ENCODE peak calls at places on chromosomes 1 and 21, in seven cellular contexts. One of them, this sample, is unnamed. For H3K4me1, the result is how much of the 10 kb centered on the place peaks cover.

GRCh38 chr1:177274687-177275211 is 104.0 kb downstream of the BRINP2 start:
- DNase-seq in heart right ventricle: peak
- DNase-seq in CD8-positive, alpha-beta T cell: no peak
- DNase-seq in pancreas: no peak
- DNase-seq in left ventricle myocardium inferior: peak
- DNase-seq in hepatocyte: no peak
- DNase-seq in tibial nerve: peak
- DNase-seq in this sample: peak

GRCh38 chr1:46456411-46456963 is 33.1 kb upstream of the DMBX1 start:
- DNase-seq in heart right ventricle: no peak
- DNase-seq in CD8-positive, alpha-beta T cell: no peak
- DNase-seq in pancreas: no peak
- DNase-seq in left ventricle myocardium inferior: no peak
- DNase-seq in hepatocyte: no peak
- DNase-seq in tibial nerve: no peak
- DNase-seq in this sample: no peak

GRCh38 chr1:14996133-14997050 is 157.2 kb upstream of the TMEM51 start:
- DNase-seq in heart right ventricle: no peak
- DNase-seq in CD8-positive, alpha-beta T cell: no peak
- DNase-seq in pancreas: no peak
- DNase-seq in left ventricle myocardium inferior: no peak
- DNase-seq in hepatocyte: peak
- DNase-seq in tibial nerve: no peak
- DNase-seq in this sample: no peak

GRCh38 chr1:92481598-92482403 is 4.9 kb downstream of the GFI1 start:
- DNase-seq in heart right ventricle: no peak
- DNase-seq in CD8-positive, alpha-beta T cell: no peak
- DNase-seq in pancreas: no peak
- DNase-seq in left ventricle myocardium inferior: no peak
- DNase-seq in hepatocyte: peak
- DNase-seq in tibial nerve: no peak
- DNase-seq in this sample: no peak

GRCh38 chr1:154404511-154404931 is 622 bp upstream of the IL6R start:
- DNase-seq in heart right ventricle: no peak
- DNase-seq in CD8-positive, alpha-beta T cell: no peak
- DNase-seq in pancreas: no peak
- DNase-seq in left ventricle myocardium inferior: no peak
- DNase-seq in hepatocyte: no peak
- DNase-seq in tibial nerve: no peak
- DNase-seq in this sample: peak

GRCh38 chr21:35338281-35338680 is 289.2 kb upstream of the RUNX1 start:
- DNase-seq in heart right ventricle: no peak
- DNase-seq in CD8-positive, alpha-beta T cell: no peak
- DNase-seq in pancreas: no peak
- DNase-seq in left ventricle myocardium inferior: no peak
- DNase-seq in hepatocyte: no peak
- DNase-seq in tibial nerve: no peak
- DNase-seq in this sample: no peak

GRCh38 chr1:205030916-205031315 is 12.1 kb upstream of the CNTN2 start:
- DNase-seq in heart right ventricle: no peak
- DNase-seq in CD8-positive, alpha-beta T cell: no peak
- DNase-seq in pancreas: no peak
- DNase-seq in left ventricle myocardium inferior: no peak
- DNase-seq in hepatocyte: no peak
- DNase-seq in tibial nerve: no peak
- DNase-seq in this sample: no peak

GRCh38 chr21:31425158-31425557 is 81.1 kb upstream of the TIAM1 start:
- DNase-seq in heart right ventricle: no peak
- DNase-seq in CD8-positive, alpha-beta T cell: no peak
- DNase-seq in pancreas: no peak
- DNase-seq in left ventricle myocardium inferior: no peak
- DNase-seq in hepatocyte: no peak
- DNase-seq in tibial nerve: no peak
- DNase-seq in this sample: no peak

GRCh38 chr1:246588322-246588721 is 22.1 kb downstream of the CNST start:
- DNase-seq in heart right ventricle: no peak
- DNase-seq in CD8-positive, alpha-beta T cell: no peak
- DNase-seq in pancreas: no peak
- DNase-seq in left ventricle myocardium inferior: no peak
- DNase-seq in hepatocyte: no peak
- DNase-seq in tibial nerve: no peak
- DNase-seq in this sample: no peak
- H3K4me3 ChIP-seq in heart right ventricle: no peak
- H3K4me3 ChIP-seq in CD8-positive, alpha-beta T cell: no peak
- H3K4me3 ChIP-seq in pancreas: no peak
- H3K4me3 ChIP-seq in left ventricle myocardium inferior: no peak
- H3K4me3 ChIP-seq in hepatocyte: no peak
- H3K4me3 ChIP-seq in tibial nerve: no peak
- H3K4me3 ChIP-seq in this sample: no peak

GRCh38 chr1:224113918-224114786 is at the start of gene FBXO28:
- DNase-seq in heart right ventricle: peak
- DNase-seq in CD8-positive, alpha-beta T cell: peak
- DNase-seq in pancreas: peak
- DNase-seq in left ventricle myocardium inferior: peak
- DNase-seq in hepatocyte: peak
- DNase-seq in tibial nerve: peak
- DNase-seq in this sample: peak
- TF ChIP-seq CTCF in heart right ventricle: no peak
- TF ChIP-seq CTCF in CD8-positive, alpha-beta T cell: no peak
- TF ChIP-seq CTCF in pancreas: no peak
- TF ChIP-seq CTCF in left ventricle myocardium inferior: no peak
- TF ChIP-seq CTCF in hepatocyte: no peak
- TF ChIP-seq CTCF in tibial nerve: no peak
- TF ChIP-seq CTCF in this sample: no peak

DNA sequence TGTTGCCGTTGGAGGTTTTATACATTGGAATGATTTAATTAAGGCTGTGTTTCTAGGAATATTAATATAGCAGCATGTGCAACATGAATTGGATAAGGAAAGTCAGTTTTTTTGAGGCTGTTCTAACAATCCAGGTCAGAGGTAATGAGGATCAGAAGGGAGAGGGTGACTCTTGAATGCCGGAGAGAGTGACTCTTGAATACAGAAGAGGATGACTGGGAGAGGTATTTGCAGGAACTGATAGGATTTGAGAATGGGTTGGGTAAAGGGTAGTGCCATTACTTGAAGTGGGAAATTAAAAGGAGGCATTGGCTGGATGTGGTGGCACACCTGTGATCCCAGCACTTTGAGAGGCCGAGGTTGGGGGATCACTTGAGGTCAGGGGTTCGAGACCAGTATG is 55.6 kb upstream of the MACF1 start:
- DNase-seq in heart right ventricle: no peak
- DNase-seq in CD8-positive, alpha-beta T cell: no peak
- DNase-seq in pancreas: no peak
- DNase-seq in left ventricle myocardium inferior: no peak
- DNase-seq in hepatocyte: no peak
- DNase-seq in tibial nerve: no peak
- DNase-seq in this sample: no peak
- H3K4me1 ChIP-seq in heart right ventricle: half or more
- H3K4me1 ChIP-seq in CD8-positive, alpha-beta T cell: under half
- H3K4me1 ChIP-seq in pancreas: under half
- H3K4me1 ChIP-seq in left ventricle myocardium inferior: half or more
- H3K4me1 ChIP-seq in hepatocyte: under half
- H3K4me1 ChIP-seq in tibial nerve: under half
- H3K4me1 ChIP-seq in this sample: half or more

GRCh38 chr1:18879791-18880309 is 20.4 kb upstream of the TAS1R2 start:
- DNase-seq in heart right ventricle: no peak
- DNase-seq in CD8-positive, alpha-beta T cell: no peak
- DNase-seq in pancreas: peak
- DNase-seq in left ventricle myocardium inferior: no peak
- DNase-seq in hepatocyte: no peak
- DNase-seq in tibial nerve: no peak
- DNase-seq in this sample: no peak
- H3K4me3 ChIP-seq in heart right ventricle: no peak
- H3K4me3 ChIP-seq in CD8-positive, alpha-beta T cell: no peak
- H3K4me3 ChIP-seq in pancreas: no peak
- H3K4me3 ChIP-seq in left ventricle myocardium inferior: no peak
- H3K4me3 ChIP-seq in hepatocyte: no peak
- H3K4me3 ChIP-seq in tibial nerve: no peak
- H3K4me3 ChIP-seq in this sample: no peak

DNA sequence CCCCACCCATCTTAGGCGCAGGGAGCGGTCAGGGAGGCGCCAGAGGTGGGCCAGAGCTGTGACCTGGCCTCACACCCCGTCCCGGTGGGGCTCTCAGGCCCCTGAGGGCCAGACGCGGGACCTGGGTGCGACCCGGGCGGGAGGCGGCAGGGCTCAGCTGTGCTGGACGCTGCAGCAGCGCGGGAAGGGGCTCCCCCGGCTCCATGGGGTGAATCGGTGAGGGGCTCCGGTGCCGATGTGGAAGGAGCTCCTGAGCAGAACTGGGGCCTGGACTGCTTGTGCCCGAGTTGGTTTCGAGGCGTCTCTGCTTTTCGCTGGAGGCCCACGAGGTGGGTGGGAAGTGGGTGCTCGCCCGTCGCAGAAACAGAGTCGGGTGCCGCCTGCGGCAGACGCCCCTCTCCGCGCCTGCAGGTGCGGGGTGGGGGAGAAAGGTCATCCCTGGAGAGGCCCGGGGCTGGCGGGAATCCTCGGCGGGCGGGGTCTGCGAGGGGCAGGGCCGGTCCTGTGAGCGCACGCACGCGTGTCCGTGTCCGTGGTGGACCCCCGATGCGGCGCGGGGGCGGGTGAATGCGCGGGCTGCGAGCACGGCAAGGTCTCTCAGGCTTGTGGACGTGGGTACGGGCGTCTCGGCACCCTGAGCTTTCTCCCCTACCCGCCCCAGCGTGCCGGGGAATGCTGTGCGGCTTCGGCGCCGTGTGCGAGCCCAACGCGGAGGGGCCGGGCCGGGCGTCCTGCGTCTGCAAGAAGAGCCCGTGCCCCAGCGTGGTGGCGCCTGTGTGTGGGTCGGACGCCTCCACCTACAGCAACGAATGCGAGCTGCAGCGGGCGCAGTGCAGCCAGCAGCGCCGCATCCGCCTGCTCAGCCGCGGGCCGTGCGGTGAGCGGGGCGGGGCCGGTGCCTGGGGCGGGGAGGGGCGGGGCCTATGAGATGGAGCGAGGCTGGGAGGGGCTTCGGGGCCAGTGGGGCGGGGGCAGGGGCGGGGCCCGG is 20.4 kb downstream of the AGRN start:
- DNase-seq in heart right ventricle: peak
- DNase-seq in CD8-positive, alpha-beta T cell: peak
- DNase-seq in pancreas: no peak
- DNase-seq in left ventricle myocardium inferior: peak
- DNase-seq in hepatocyte: peak
- DNase-seq in tibial nerve: peak
- DNase-seq in this sample: peak
- TF ChIP-seq CTCF in heart right ventricle: peak
- TF ChIP-seq CTCF in CD8-positive, alpha-beta T cell: no peak
- TF ChIP-seq CTCF in pancreas: no peak
- TF ChIP-seq CTCF in left ventricle myocardium inferior: no peak
- TF ChIP-seq CTCF in hepatocyte: peak
- TF ChIP-seq CTCF in tibial nerve: no peak
- TF ChIP-seq CTCF in this sample: peak

GRCh38 chr21:15744926-15745325 is 15.1 kb downstream of the USP25 start:
- DNase-seq in heart right ventricle: no peak
- DNase-seq in CD8-positive, alpha-beta T cell: no peak
- DNase-seq in pancreas: no peak
- DNase-seq in left ventricle myocardium inferior: no peak
- DNase-seq in hepatocyte: no peak
- DNase-seq in tibial nerve: no peak
- DNase-seq in this sample: no peak
- H3K4me1 ChIP-seq in heart right ventricle: under half
- H3K4me1 ChIP-seq in CD8-positive, alpha-beta T cell: under half
- H3K4me1 ChIP-seq in pancreas: under half
- H3K4me1 ChIP-seq in left ventricle myocardium inferior: half or more
- H3K4me1 ChIP-seq in hepatocyte: under half
- H3K4me1 ChIP-seq in tibial nerve: under half
- H3K4me1 ChIP-seq in this sample: under half

GRCh38 chr1:247212012-247212411 is 40.2 kb upstream of the ZNF124 start:
- DNase-seq in heart right ventricle: no peak
- DNase-seq in CD8-positive, alpha-beta T cell: no peak
- DNase-seq in pancreas: no peak
- DNase-seq in left ventricle myocardium inferior: no peak
- DNase-seq in hepatocyte: no peak
- DNase-seq in tibial nerve: no peak
- DNase-seq in this sample: no peak
- H3K4me3 ChIP-seq in heart right ventricle: no peak
- H3K4me3 ChIP-seq in CD8-positive, alpha-beta T cell: no peak
- H3K4me3 ChIP-seq in pancreas: no peak
- H3K4me3 ChIP-seq in left ventricle myocardium inferior: no peak
- H3K4me3 ChIP-seq in hepatocyte: no peak
- H3K4me3 ChIP-seq in tibial nerve: no peak
- H3K4me3 ChIP-seq in this sample: no peak

GRCh38 chr1:57707631-57708030 is 283.8 kb upstream of the DAB1 start:
- DNase-seq in heart right ventricle: no peak
- DNase-seq in CD8-positive, alpha-beta T cell: no peak
- DNase-seq in pancreas: no peak
- DNase-seq in left ventricle myocardium inferior: no peak
- DNase-seq in hepatocyte: no peak
- DNase-seq in tibial nerve: no peak
- DNase-seq in this sample: no peak
- TF ChIP-seq CTCF in heart right ventricle: no peak
- TF ChIP-seq CTCF in CD8-positive, alpha-beta T cell: no peak
- TF ChIP-seq CTCF in pancreas: no peak
- TF ChIP-seq CTCF in left ventricle myocardium inferior: no peak
- TF ChIP-seq CTCF in hepatocyte: no peak
- TF ChIP-seq CTCF in tibial nerve: no peak
- TF ChIP-seq CTCF in this sample: no peak

GRCh38 chr1:23521588-23521987 is 9.4 kb downstream of the E2F2 start:
- DNase-seq in heart right ventricle: no peak
- DNase-seq in CD8-positive, alpha-beta T cell: no peak
- DNase-seq in pancreas: no peak
- DNase-seq in left ventricle myocardium inferior: no peak
- DNase-seq in hepatocyte: no peak
- DNase-seq in tibial nerve: no peak
- DNase-seq in this sample: no peak
- H3K4me1 ChIP-seq in heart right ventricle: under half
- H3K4me1 ChIP-seq in CD8-positive, alpha-beta T cell: under half
- H3K4me1 ChIP-seq in pancreas: under half
- H3K4me1 ChIP-seq in left ventricle myocardium inferior: under half
- H3K4me1 ChIP-seq in hepatocyte: under half
- H3K4me1 ChIP-seq in tibial nerve: under half
- H3K4me1 ChIP-seq in this sample: under half